ENCODE peak calls at places on chromosome 19, in four cellular contexts. M is NCI-H1105, X is COR-L47, C is RPMI8226. H is an unnamed sample.

GRCh38 chr19:40341601-40342482 is 6.4 kb downstream of the C19orf47 start:
- DNase-seq in M (no peak), X (no peak), C (no peak), H (no peak)

GRCh38 chr19:18478545-18479311 is 40.8 kb upstream of the ISYNA1 start:
- DNase-seq in M (no peak), X (no peak), C (peak), H (peak)

GRCh38 chr19:5294403-5295160 is 46.0 kb downstream of the PTPRS start:
- DNase-seq in M (no peak), X (no peak), C (no peak), H (no peak)

GRCh38 chr19:5877427-5877826 is 7.1 kb upstream of the FUT5 start:
- DNase-seq in M (no peak), X (no peak), C (no peak), H (no peak)

GRCh38 chr19:33134571-33135041 is 2.7 kb downstream of the WDR88 start:
- DNase-seq in M (no peak), X (no peak), C (peak), H (no peak)

GRCh38 chr19:19276386-19276785 is 3.3 kb upstream of the TM6SF2 start:
- DNase-seq in M (no peak), X (no peak), C (no peak), H (no peak)

GRCh38 chr19:7394728-7395359 is 46.1 kb downstream of the ARHGEF18 start:
- DNase-seq in M (peak), X (peak), C (peak), H (peak)

GRCh38 chr19:10112895-10113591 is 1.6 kb downstream of the P2RY11 start:
- DNase-seq in M (peak), X (peak), C (peak), H (no peak)

GRCh38 chr19:38034153-38034835 is 127.3 kb downstream of the SIPA1L3 start:
- DNase-seq in M (peak), X (no peak), C (peak), H (peak)

GRCh38 chr19:10122066-10122465 is 2.4 kb upstream of the EIF3G start:
- DNase-seq in M (no peak), X (no peak), C (no peak), H (no peak)

GRCh38 chr19:35641515-35642151 is at the start of gene ETV2:
- DNase-seq in M (no peak), X (no peak), C (no peak), H (no peak)

GRCh38 chr19:35095667-35096368 is 19.8 kb upstream of the FXYD3 start:
- DNase-seq in M (no peak), X (no peak), C (no peak), H (no peak)

GRCh38 chr19:39341122-39341719 is 1.0 kb upstream of the SAMD4B start:
- DNase-seq in M (no peak), X (no peak), C (peak), H (no peak)

GRCh38 chr19:58498316-58499020 is 13.3 kb downstream of the SLC27A5 start:
- DNase-seq in M (no peak), X (no peak), C (no peak), H (no peak)

GRCh38 chr19:41796362-41796761 is at the start of gene CEACAM3:
- DNase-seq in M (no peak), X (no peak), C (no peak), H (no peak)

GRCh38 chr19:44764975-44765948 is 12.4 kb upstream of the CBLC start:
- DNase-seq in M (no peak), X (no peak), C (no peak), H (no peak)

GRCh38 chr19:1385816-1386215 is 2.1 kb downstream of the NDUFS7 start:
- DNase-seq in M (no peak), X (no peak), C (no peak), H (no peak)

GRCh38 chr19:3049089-3049488 is 13.2 kb downstream of the TLE5 start:
- DNase-seq in M (no peak), X (no peak), C (no peak), H (no peak)

GRCh38 chr19:5949792-5950305 is 28.1 kb downstream of the RANBP3 start:
- DNase-seq in M (peak), X (peak), C (peak), H (peak)

GRCh38 chr19:2540646-2541454 is 64.9 kb downstream of the GADD45B start:
- DNase-seq in M (no peak), X (no peak), C (peak), H (no peak)

GRCh38 chr19:51065221-51065960 is 499 bp upstream of the KLK13 start:
- DNase-seq in M (no peak), X (no peak), C (no peak), H (no peak)

GRCh38 chr19:38686530-38686888 is 39.1 kb downstream of the ACTN4 start:
- DNase-seq in M (no peak), X (no peak), C (no peak), H (no peak)

GRCh38 chr19:15864824-15865223 is 33.0 kb downstream of the CYP4F2 start:
- DNase-seq in M (no peak), X (no peak), C (no peak), H (no peak)

GRCh38 chr19:7676854-7677253 is at the start of gene MCEMP1:
- DNase-seq in M (no peak), X (no peak), C (no peak), H (no peak)

GRCh38 chr19:27729332-27729731 is 1483.6 kb downstream of the UQCRFS1 start:
- DNase-seq in M (no peak), X (no peak), C (no peak), H (no peak)

GRCh38 chr19:8592231-8593009 is 15.2 kb upstream of the MYO1F start:
- DNase-seq in M (no peak), X (no peak), C (peak), H (no peak)

GRCh38 chr19:16216744-16217670 is 19.3 kb downstream of the AP1M1 start:
- DNase-seq in M (no peak), X (peak), C (no peak), H (peak)